ENCODE peak calls at places on chromosomes 16 and 17, in seven cellular contexts. V is HCT116, N is K562, Z is H1, A is GM12878, E is SK-N-SH, B is endothelial cell of umbilical vein. Y is an unnamed sample.

GRCh38 chr17:47996201-47996600 is 25.3 kb downstream of the CDK5RAP3 start:
- DNase-seq in B (no peak), E (peak; percentile 88), N (no peak), A (no peak), Z (no peak), V (no peak), Y (no peak)

GRCh38 chr17:82815354-82815753 is 24.5 kb downstream of the ZNF750 start:
- DNase-seq in E (no peak), B (no peak), A (no peak), Z (no peak), V (no peak), N (no peak), Y (no peak)

GRCh38 chr16:3413730-3414379 is 12.8 kb downstream of the ZNF174 start:
- DNase-seq in Z (no peak), V (no peak), B (no peak), N (no peak), E (no peak), A (no peak), Y (no peak)

GRCh38 chr17:35804658-35805192 is 4.6 kb upstream of the TAF15 start:
- DNase-seq in V (peak; percentile 87), N (peak; percentile 84), Z (no peak), E (peak; percentile 81), B (peak; percentile 91), A (peak; percentile 48), Y (peak; percentile 79)

GRCh38 chr16:65524997-65525396 is 403.1 kb upstream of the CDH11 start:
- DNase-seq in E (no peak), N (no peak), Z (no peak), A (no peak), B (no peak), V (no peak), Y (no peak)

GRCh38 chr16:56653218-56653617 is 1.5 kb downstream of the MT1B start:
- DNase-seq in B (no peak), N (no peak), A (no peak), V (no peak), Z (no peak), E (no peak), Y (no peak)

GRCh38 chr17:38885728-38886642 is 16.1 kb downstream of the LASP1 start:
- DNase-seq in N (no peak), A (no peak), V (no peak), B (no peak), E (peak; percentile 75), Z (no peak), Y (no peak)

GRCh38 chr16:11796227-11797165 is 562 bp downstream of the ZC3H7A start:
- DNase-seq in E (peak; percentile 86), V (no peak), Z (peak; percentile 63), A (no peak), B (peak; percentile 60), N (peak; percentile 72), Y (no peak)

GRCh38 chr16:66372078-66372897 is 5.8 kb downstream of the CDH5 start:
- DNase-seq in E (no peak), V (no peak), B (no peak), N (no peak), A (no peak), Z (no peak), Y (no peak)

GRCh38 chr17:16573466-16573865 is 4.5 kb upstream of the ZNF287 start:
- DNase-seq in A (no peak), Z (no peak), B (no peak), V (no peak), E (no peak), N (no peak), Y (no peak)

GRCh38 chr17:17750881-17751280 is 69.6 kb downstream of the RAI1 start:
- DNase-seq in E (no peak), N (no peak), B (no peak), Z (no peak), A (peak; percentile 47), V (no peak), Y (no peak)

GRCh38 chr17:76791053-76791980 is 53.4 kb downstream of the MFSD11 start:
- DNase-seq in Z (no peak), A (peak; percentile 33), V (no peak), E (peak; percentile 62), B (peak; percentile 53), N (peak; percentile 57), Y (no peak)

GRCh38 chr16:71467810-71468209 is 5.8 kb upstream of the ZNF23 start:
- DNase-seq in V (no peak), A (no peak), N (peak; percentile 83), B (peak; percentile 16), Z (no peak), E (no peak), Y (no peak)

GRCh38 chr17:4195306-4195705 is 52.3 kb downstream of the CYB5D2 start:
- DNase-seq in B (no peak), V (no peak), Z (no peak), N (no peak), E (no peak), A (no peak), Y (no peak)

GRCh38 chr16:85984947-85985451 is 86.0 kb downstream of the IRF8 start:
- DNase-seq in Z (no peak), V (no peak), B (peak; percentile 9), E (no peak), A (no peak), N (no peak), Y (no peak)

GRCh38 chr17:76546556-76547182 is 6.8 kb downstream of the PRCD start:
- DNase-seq in B (peak; percentile 41), V (no peak), A (no peak), E (peak; percentile 23), N (no peak), Z (no peak), Y (no peak)

GRCh38 chr17:51957746-51958145 is 200.8 kb downstream of the CA10 start:
- DNase-seq in V (no peak), E (no peak), N (no peak), B (no peak), Z (no peak), A (no peak), Y (no peak)

GRCh38 chr16:53743149-53743566 is 39.2 kb downstream of the FTO start:
- DNase-seq in V (peak; percentile 55), B (peak; percentile 28), E (no peak), N (no peak), A (no peak), Z (no peak), Y (no peak)

GRCh38 chr17:44353656-44354331 is 8.7 kb downstream of the GRN start:
- DNase-seq in V (no peak), B (no peak), E (no peak), N (no peak), Z (peak; percentile 77), A (no peak), Y (no peak)

GRCh38 chr17:64245218-64246145 is 17.6 kb downstream of the TEX2 start:
- DNase-seq in E (no peak), Z (no peak), B (no peak), A (no peak), V (no peak), N (no peak), Y (no peak)

GRCh38 chr16:89369266-89369895 is 121.0 kb downstream of the ANKRD11 start:
- DNase-seq in A (no peak), E (no peak), B (no peak), N (peak; percentile 41), Z (no peak), V (no peak), Y (no peak)

GRCh38 chr17:69361156-69361555 is 34.2 kb upstream of the ABCA5 start:
- DNase-seq in Z (no peak), B (no peak), A (no peak), N (no peak), V (no peak), E (no peak), Y (no peak)

GRCh38 chr17:75511610-75512575 is 3.4 kb downstream of the CASKIN2 start:
- DNase-seq in N (peak; percentile 76), V (no peak), Z (no peak), A (no peak), E (no peak), B (no peak), Y (no peak)

GRCh38 chr17:29613371-29613837 is 9.3 kb downstream of the CORO6 start:
- DNase-seq in V (no peak), B (peak; percentile 90), E (peak; percentile 35), Z (peak; percentile 100), A (no peak), N (no peak), Y (no peak)

GRCh38 chr17:51035436-51035835 is 85.2 kb downstream of the SPAG9 start:
- DNase-seq in N (no peak), B (peak; percentile 68), V (no peak), E (no peak), Z (no peak), A (no peak), Y (peak; percentile 69)

GRCh38 chr17:50787106-50787505 is 19.8 kb upstream of the ANKRD40CL start:
- DNase-seq in Z (no peak), N (no peak), E (no peak), A (no peak), B (no peak), V (no peak), Y (no peak)

DNA sequence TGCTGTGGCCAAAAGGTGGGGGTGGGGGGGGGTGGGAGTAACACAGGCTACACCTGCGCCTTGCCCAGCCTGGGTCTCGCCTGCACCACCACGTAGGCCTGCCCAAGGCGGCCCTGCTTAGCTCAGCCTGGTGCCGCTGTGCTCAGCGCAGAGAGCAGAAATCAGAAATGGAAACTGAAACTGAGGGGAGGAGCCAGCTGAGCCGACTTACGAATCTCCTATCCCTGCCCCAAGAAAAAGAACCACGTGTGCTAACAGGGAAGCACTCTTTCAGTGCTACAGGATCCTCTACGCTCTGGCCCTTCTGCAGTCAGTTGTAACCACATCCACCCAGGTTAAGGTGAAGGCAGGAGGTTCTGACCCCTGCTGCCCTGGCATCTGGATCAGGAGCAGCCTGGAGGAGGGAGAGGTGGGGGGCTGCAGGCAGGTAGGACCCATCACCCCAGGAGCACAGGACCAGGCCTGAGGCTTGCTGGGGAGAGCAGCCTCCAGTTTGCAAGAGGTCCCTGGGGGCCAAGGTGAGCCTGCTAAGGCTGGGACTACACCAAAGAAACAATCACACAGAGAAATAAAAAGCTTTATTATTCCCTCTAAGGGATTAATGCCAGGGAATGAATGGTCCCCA is at the start of gene DHX58:
- DNase-seq in V (no peak), Z (no peak), B (peak; percentile 88), N (peak; percentile 71), A (peak; percentile 90), E (no peak), Y (no peak)
- TF ChIP-seq POLR2AphosphoS5 in V (no peak), Z (no peak), B (peak; percentile 26), N (no peak), A (peak; percentile 96), E (no peak), Y (peak; percentile 60)

DNA sequence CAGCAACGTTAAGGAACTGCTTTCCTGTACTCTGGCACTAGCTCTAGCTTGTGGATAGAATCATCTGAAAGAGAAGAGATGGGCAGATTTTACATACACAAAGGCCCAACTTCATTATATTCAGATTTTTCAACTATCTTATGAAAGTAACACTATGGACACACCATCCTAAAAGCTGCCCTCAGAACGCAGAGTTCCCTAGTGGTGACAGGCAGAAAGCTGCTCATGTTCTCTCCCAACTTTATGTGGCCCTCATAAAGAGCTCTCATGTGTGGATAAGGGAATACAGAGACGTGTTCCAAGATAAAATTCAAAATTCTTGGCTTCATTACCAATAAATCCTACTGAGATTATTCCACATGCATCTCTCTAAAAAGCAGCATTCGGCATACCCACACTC is 1.5 kb downstream of the CFAP20 start:
- DNase-seq in E (no peak), Z (no peak), V (no peak), B (peak; percentile 15), A (no peak), N (no peak), Y (no peak)
- H3K9ac ChIP-seq in E (peak overlapping the region; percentile 92), Z (no peak overlapping the region), V (peak overlapping the region; percentile 98), B (peak overlapping the region; percentile 10), A (peak overlapping the region; percentile 70), N (no peak overlapping the region), Y (peak overlapping the region; percentile 65)

GRCh38 chr16:77732241-77732946 is 10.1 kb downstream of the NUDT7 start:
- DNase-seq in Z (no peak), A (no peak), E (no peak), N (no peak), B (no peak), V (no peak), Y (no peak)
- TF ChIP-seq POLR2AphosphoS5 in Z (no peak), A (no peak), E (no peak), N (no peak), B (no peak), V (no peak), Y (no peak)

GRCh38 chr16:16005725-16006124 is 56.3 kb downstream of the ABCC1 start:
- DNase-seq in V (no peak), A (no peak), E (no peak), N (no peak), B (no peak), Z (no peak), Y (no peak)
- H3K9ac ChIP-seq in V (no peak overlapping the region), A (no peak overlapping the region), E (peak overlapping the region; percentile 36), N (no peak overlapping the region), B (no peak overlapping the region), Z (no peak overlapping the region), Y (no peak overlapping the region)

Y was measured in SK-N-MC.